ENCODE peak calls at places on chromosomes 3 and 15, in four cellular contexts. One of them, this sample, is unnamed.

GRCh38 chr3:86958534-86958933 is 32.4 kb downstream of the VGLL3 start:
- DNase-seq in HepG2: no peak
- DNase-seq in K562: no peak
- DNase-seq in GM12878: no peak
- DNase-seq in this sample: peak

GRCh38 chr3:161349529-161350278 is 21.6 kb downstream of the SPTSSB start:
- DNase-seq in HepG2: peak
- DNase-seq in K562: no peak
- DNase-seq in GM12878: no peak
- DNase-seq in this sample: no peak

GRCh38 chr3:37892917-37893595 is 31.4 kb downstream of the CTDSPL start:
- DNase-seq in HepG2: peak
- DNase-seq in K562: no peak
- DNase-seq in GM12878: no peak
- DNase-seq in this sample: no peak

GRCh38 chr15:81897011-81897677 is 148.7 kb downstream of the MEX3B start:
- DNase-seq in HepG2: no peak
- DNase-seq in K562: no peak
- DNase-seq in GM12878: no peak
- DNase-seq in this sample: no peak

GRCh38 chr3:126558336-126559071 is at the start of gene C3orf22:
- DNase-seq in HepG2: no peak
- DNase-seq in K562: no peak
- DNase-seq in GM12878: no peak
- DNase-seq in this sample: no peak

GRCh38 chr15:48494646-48495045 is 150.9 kb downstream of the FBN1 start:
- DNase-seq in HepG2: no peak
- DNase-seq in K562: no peak
- DNase-seq in GM12878: no peak
- DNase-seq in this sample: no peak

GRCh38 chr15:72098076-72098475 is 19.9 kb downstream of the MYO9A start:
- DNase-seq in HepG2: no peak
- DNase-seq in K562: no peak
- DNase-seq in GM12878: no peak
- DNase-seq in this sample: no peak

GRCh38 chr3:94210256-94210655 is 147.4 kb downstream of the NSUN3 start:
- DNase-seq in HepG2: no peak
- DNase-seq in K562: no peak
- DNase-seq in GM12878: no peak
- DNase-seq in this sample: no peak

GRCh38 chr3:188832961-188833615 is 338.7 kb upstream of the TPRG1 start:
- DNase-seq in HepG2: no peak
- DNase-seq in K562: no peak
- DNase-seq in GM12878: no peak
- DNase-seq in this sample: no peak

GRCh38 chr15:89068325-89068784 is 19.9 kb upstream of the ABHD2 start:
- DNase-seq in HepG2: no peak
- DNase-seq in K562: no peak
- DNase-seq in GM12878: peak
- DNase-seq in this sample: no peak

GRCh38 chr3:102536479-102536878 is 101.7 kb downstream of the ZPLD1 start:
- DNase-seq in HepG2: peak
- DNase-seq in K562: no peak
- DNase-seq in GM12878: no peak
- DNase-seq in this sample: no peak

GRCh38 chr15:43270676-43271306 is 4.1 kb upstream of the TGM5 start:
- DNase-seq in HepG2: no peak
- DNase-seq in K562: no peak
- DNase-seq in GM12878: no peak
- DNase-seq in this sample: no peak

GRCh38 chr3:151552589-151552988 is 91.7 kb upstream of the IGSF10 start:
- DNase-seq in HepG2: no peak
- DNase-seq in K562: no peak
- DNase-seq in GM12878: no peak
- DNase-seq in this sample: no peak

GRCh38 chr3:52055537-52056351 is 627 bp downstream of the DUSP7 start:
- DNase-seq in HepG2: peak
- DNase-seq in K562: peak
- DNase-seq in GM12878: no peak
- DNase-seq in this sample: peak

GRCh38 chr3:127068111-127068810 is 85.3 kb downstream of the PLXNA1 start:
- DNase-seq in HepG2: no peak
- DNase-seq in K562: no peak
- DNase-seq in GM12878: no peak
- DNase-seq in this sample: no peak

GRCh38 chr3:188583476-188584161 is 429.7 kb downstream of the LPP start:
- DNase-seq in HepG2: no peak
- DNase-seq in K562: no peak
- DNase-seq in GM12878: no peak
- DNase-seq in this sample: no peak

GRCh38 chr15:63920504-63921178 is 86.9 kb upstream of the HERC1 start:
- DNase-seq in HepG2: no peak
- DNase-seq in K562: no peak
- DNase-seq in GM12878: no peak
- DNase-seq in this sample: no peak

GRCh38 chr3:109430911-109431563 is 93.7 kb upstream of the DPPA4 start:
- DNase-seq in HepG2: no peak
- DNase-seq in K562: no peak
- DNase-seq in GM12878: no peak
- DNase-seq in this sample: no peak

GRCh38 chr3:31614162-31614921 is 81.6 kb downstream of the STT3B start:
- DNase-seq in HepG2: no peak
- DNase-seq in K562: no peak
- DNase-seq in GM12878: no peak
- DNase-seq in this sample: no peak

GRCh38 chr3:152205097-152205593 is 63.6 kb upstream of the MBNL1 start:
- DNase-seq in HepG2: no peak
- DNase-seq in K562: no peak
- DNase-seq in GM12878: no peak
- DNase-seq in this sample: no peak

GRCh38 chr15:40065166-40065565 is 26.2 kb upstream of the SRP14 start:
- DNase-seq in HepG2: no peak
- DNase-seq in K562: no peak
- DNase-seq in GM12878: no peak
- DNase-seq in this sample: no peak

GRCh38 chr3:10015476-10015904 is 10.7 kb upstream of the FANCD2 start:
- DNase-seq in HepG2: no peak
- DNase-seq in K562: no peak
- DNase-seq in GM12878: no peak
- DNase-seq in this sample: no peak

GRCh38 chr15:66462630-66463029 is 34.9 kb downstream of the SNAPC5 start:
- DNase-seq in HepG2: no peak
- DNase-seq in K562: no peak
- DNase-seq in GM12878: no peak
- DNase-seq in this sample: no peak

GRCh38 chr3:72261566-72262564 is 476.9 kb upstream of the PROK2 start:
- DNase-seq in HepG2: no peak
- DNase-seq in K562: no peak
- DNase-seq in GM12878: no peak
- DNase-seq in this sample: no peak

GRCh38 chr3:43477600-43477999 is 144.2 kb downstream of the ANO10 start:
- DNase-seq in HepG2: no peak
- DNase-seq in K562: no peak
- DNase-seq in GM12878: no peak
- DNase-seq in this sample: no peak

GRCh38 chr15:81189583-81190283 is 6.9 kb upstream of the IL16 start:
- DNase-seq in HepG2: no peak
- DNase-seq in K562: no peak
- DNase-seq in GM12878: no peak
- DNase-seq in this sample: no peak

GRCh38 chr15:94298359-94298758 is 67.0 kb downstream of the MCTP2 start:
- DNase-seq in HepG2: no peak
- DNase-seq in K562: no peak
- DNase-seq in GM12878: no peak
- DNase-seq in this sample: no peak

GRCh38 chr15:91860498-91860897 is 7.0 kb downstream of the SLCO3A1 start:
- DNase-seq in HepG2: no peak
- DNase-seq in K562: no peak
- DNase-seq in GM12878: no peak
- DNase-seq in this sample: no peak

GRCh38 chr3:159824341-159824740 is 164.3 kb upstream of the IL12A start:
- DNase-seq in HepG2: peak
- DNase-seq in K562: no peak
- DNase-seq in GM12878: no peak
- DNase-seq in this sample: no peak

GRCh38 chr3:101941253-101942039 is 92.1 kb downstream of the NFKBIZ start:
- DNase-seq in HepG2: no peak
- DNase-seq in K562: no peak
- DNase-seq in GM12878: no peak
- DNase-seq in this sample: no peak

GRCh38 chr15:40511472-40512133 is 40.8 kb downstream of the CHST14 start:
- DNase-seq in HepG2: peak
- DNase-seq in K562: peak
- DNase-seq in GM12878: no peak
- DNase-seq in this sample: no peak

GRCh38 chr3:162376761-162377160 is 880.2 kb downstream of the OTOL1 start:
- DNase-seq in HepG2: no peak
- DNase-seq in K562: no peak
- DNase-seq in GM12878: no peak
- DNase-seq in this sample: no peak

GRCh38 chr3:8578282-8578681 is 66.3 kb downstream of the SSUH2 start:
- DNase-seq in HepG2: no peak
- DNase-seq in K562: no peak
- DNase-seq in GM12878: peak
- DNase-seq in this sample: no peak

GRCh38 chr3:74273555-74274402 is 340.7 kb downstream of the CNTN3 start:
- DNase-seq in HepG2: no peak
- DNase-seq in K562: no peak
- DNase-seq in GM12878: no peak
- DNase-seq in this sample: no peak

GRCh38 chr15:39581501-39582285 is 814 bp downstream of the THBS1 start:
- DNase-seq in HepG2: peak
- DNase-seq in K562: no peak
- DNase-seq in GM12878: no peak
- DNase-seq in this sample: no peak

GRCh38 chr15:88646088-88646405 is 7.2 kb downstream of the ISG20 start:
- DNase-seq in HepG2: no peak
- DNase-seq in K562: no peak
- DNase-seq in GM12878: no peak
- DNase-seq in this sample: peak

GRCh38 chr3:63911395-63911900 is 735 bp downstream of the SCAANT1 start:
- DNase-seq in HepG2: no peak
- DNase-seq in K562: no peak
- DNase-seq in GM12878: no peak
- DNase-seq in this sample: no peak
- TF ChIP-seq CBX5 in HepG2: no peak
- TF ChIP-seq CBX5 in K562: no peak
- TF ChIP-seq CBX5 in GM12878: no peak
- TF ChIP-seq CBX5 in this sample: no peak

DNA sequence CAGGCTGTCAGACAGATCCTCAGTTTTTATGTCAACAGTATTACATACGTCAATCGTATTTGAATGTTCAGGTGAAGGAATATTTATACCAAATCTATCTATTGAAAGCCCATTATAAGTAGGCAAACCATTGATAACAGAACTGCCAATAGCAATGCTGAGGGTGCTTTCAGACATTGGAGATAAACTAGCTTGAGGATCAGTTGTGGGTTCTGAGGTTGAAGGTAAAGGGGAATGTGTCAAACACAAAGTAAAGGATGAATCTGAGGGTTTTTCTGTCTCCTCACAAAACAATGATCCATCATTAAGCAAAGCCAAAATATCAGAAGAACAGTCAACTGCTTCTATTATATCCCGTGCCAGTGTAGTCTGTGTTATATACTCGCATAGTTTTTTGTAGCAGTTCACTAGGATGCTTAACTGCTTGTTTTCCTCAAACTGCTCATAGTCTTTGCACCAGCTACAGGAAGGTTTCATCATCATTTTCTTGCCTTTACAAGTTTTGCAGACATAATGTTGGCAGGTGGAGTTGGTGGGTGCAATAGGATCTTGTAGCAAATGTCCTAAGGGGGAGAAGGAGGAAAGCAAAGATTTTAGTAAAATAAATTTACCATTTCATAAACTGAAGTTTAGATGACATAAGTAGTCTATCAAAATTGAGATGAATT is 43.8 kb downstream of the MSL2 start:
- DNase-seq in HepG2: no peak
- DNase-seq in K562: no peak
- DNase-seq in GM12878: no peak
- DNase-seq in this sample: no peak
- TF ChIP-seq CBX5 in HepG2: no peak
- TF ChIP-seq CBX5 in K562: no peak
- TF ChIP-seq CBX5 in GM12878: no peak
- TF ChIP-seq CBX5 in this sample: no peak

DNA sequence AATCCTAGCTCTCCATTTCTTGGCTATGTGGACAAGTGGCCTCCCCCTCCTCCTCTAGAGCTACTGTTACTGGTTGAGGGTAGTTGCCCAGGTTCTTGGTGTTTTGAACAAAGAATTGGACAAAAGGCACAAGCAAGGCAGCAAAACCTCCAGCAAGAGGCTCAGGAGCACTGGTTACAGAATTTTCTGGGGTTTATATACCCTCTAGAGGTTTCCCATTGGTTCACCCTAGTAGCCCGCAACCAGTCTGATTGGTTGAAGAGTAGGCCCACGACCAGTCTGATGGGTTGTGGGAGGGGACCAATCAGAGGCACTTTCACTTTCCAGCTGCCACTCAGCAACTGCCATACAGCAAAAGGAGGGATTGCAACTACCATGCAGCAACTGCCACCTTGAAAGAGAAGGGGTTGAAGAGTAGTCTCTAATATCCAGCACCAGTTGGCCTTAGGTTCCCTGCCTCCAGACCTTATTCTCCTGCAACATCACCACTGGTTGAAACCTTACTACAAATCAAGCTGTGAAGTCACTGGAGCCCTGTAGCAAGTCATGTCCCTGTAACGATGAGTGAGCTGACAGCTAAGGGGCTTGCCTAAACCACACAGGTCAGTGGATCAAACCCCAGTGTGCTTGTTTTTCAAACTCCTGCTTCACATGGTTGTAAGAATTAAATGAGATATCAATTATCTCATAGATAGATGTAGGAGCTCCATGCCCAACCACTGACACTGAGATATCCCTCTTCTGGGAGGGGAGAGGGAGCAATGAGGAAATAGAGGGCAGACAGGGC is 2.9 kb upstream of the C15orf39 start:
- DNase-seq in HepG2: peak
- DNase-seq in K562: no peak
- DNase-seq in GM12878: peak
- DNase-seq in this sample: no peak
- TF ChIP-seq CBX5 in HepG2: no peak
- TF ChIP-seq CBX5 in K562: no peak
- TF ChIP-seq CBX5 in GM12878: no peak
- TF ChIP-seq CBX5 in this sample: no peak

GRCh38 chr15:93052090-93052892 is 36.7 kb downstream of the RGMA start:
- DNase-seq in HepG2: no peak
- DNase-seq in K562: peak
- DNase-seq in GM12878: no peak
- DNase-seq in this sample: no peak
- TF ChIP-seq CBX5 in HepG2: no peak
- TF ChIP-seq CBX5 in K562: no peak
- TF ChIP-seq CBX5 in GM12878: no peak
- TF ChIP-seq CBX5 in this sample: no peak